ENCODE peak calls at places on chromosomes 3 and 15, in eight cellular contexts. P, Z, V, A, E, O, T and G are unnamed samples. For H3K4me1, the result is how much of the 10 kb centered on the place peaks cover.

GRCh38 chr3:63863150-63864007 is at the start of the genes ATXN7 and THOC7:
- DNase-seq in P (peak), Z (peak), V (peak), A (peak), E (peak), O (peak), T (no peak), G (peak)

GRCh38 chr3:150757364-150757763 is 5.6 kb downstream of the SIAH2 start:
- DNase-seq in P (no peak), Z (no peak), V (no peak), A (no peak), E (no peak), O (no peak), T (no peak), G (no peak)

GRCh38 chr3:38031022-38031994 is 1.9 kb upstream of the PLCD1 start:
- DNase-seq in P (no peak), Z (no peak), V (no peak), A (peak), E (peak), O (no peak), T (no peak), G (peak)

GRCh38 chr15:44296625-44297524 is 8.4 kb downstream of the GOLM2 start:
- DNase-seq in P (peak), Z (no peak), V (no peak), A (peak), E (no peak), O (no peak), T (no peak), G (peak)

GRCh38 chr3:197368330-197368729 is 69.9 kb upstream of the DLG1 start:
- DNase-seq in P (peak), Z (no peak), V (no peak), A (peak), E (no peak), O (no peak), T (no peak), G (no peak)

GRCh38 chr15:69154684-69155083 is 5.8 kb upstream of the GLCE start:
- DNase-seq in P (no peak), Z (no peak), V (no peak), A (peak), E (no peak), O (no peak), T (no peak), G (no peak)

GRCh38 chr3:184228376-184229137 is 828 bp upstream of the VWA5B2 start:
- DNase-seq in P (no peak), Z (no peak), V (no peak), A (no peak), E (no peak), O (no peak), T (no peak), G (no peak)

GRCh38 chr3:73563896-73564582 is 60.7 kb downstream of the PDZRN3 start:
- DNase-seq in P (no peak), Z (no peak), V (no peak), A (peak), E (no peak), O (no peak), T (no peak), G (no peak)

GRCh38 chr3:113867506-113867905 is 28.9 kb downstream of the GRAMD1C start:
- DNase-seq in P (no peak), Z (no peak), V (no peak), A (peak), E (no peak), O (no peak), T (no peak), G (no peak)

GRCh38 chr3:61645148-61645547 is 83.8 kb downstream of the PTPRG start:
- DNase-seq in P (no peak), Z (no peak), V (no peak), A (peak), E (no peak), O (peak), T (no peak), G (no peak)

DNA sequence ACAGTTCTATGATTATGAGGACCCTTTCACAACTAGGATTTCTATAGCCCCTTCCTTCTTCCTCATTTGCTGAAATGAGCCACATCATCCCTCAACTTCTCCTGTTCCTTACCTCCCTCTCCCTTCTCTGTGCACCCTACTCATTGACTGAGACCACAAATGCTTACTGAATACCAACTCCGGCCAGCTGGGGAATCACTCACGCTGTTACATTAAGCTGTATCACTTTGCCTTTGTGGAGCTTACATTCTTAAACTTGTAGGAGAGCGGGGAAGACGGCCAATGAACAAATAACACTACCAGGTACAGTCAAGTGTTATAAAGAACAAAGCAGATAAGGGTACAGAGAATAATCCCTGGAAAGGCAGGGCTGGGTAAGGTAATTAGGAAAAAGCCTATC is 5.7 kb downstream of the SUCLG2 start:
- DNase-seq in P (no peak), Z (no peak), V (no peak), A (peak), E (no peak), O (no peak), T (no peak), G (no peak)
- H3K4me1 ChIP-seq in P (under half), Z (under half), V (half or more), A (under half), E (under half), O (half or more), T (under half), G (under half)

GRCh38 chr3:177193706-177194268 is 3.5 kb downstream of the TBL1XR1 start:
- DNase-seq in P (no peak), Z (no peak), V (no peak), A (no peak), E (no peak), O (no peak), T (no peak), G (no peak)

GRCh38 chr3:177191108-177191779 is 6.0 kb downstream of the TBL1XR1 start:
- DNase-seq in P (no peak), Z (no peak), V (no peak), A (no peak), E (no peak), O (no peak), T (no peak), G (no peak)

GRCh38 chr3:177194319-177194718 is 3.0 kb downstream of the TBL1XR1 start:
- DNase-seq in P (no peak), Z (no peak), V (no peak), A (no peak), E (no peak), O (no peak), T (no peak), G (no peak)

GRCh38 chr3:177186306-177186705 is 11.0 kb downstream of the TBL1XR1 start:
- DNase-seq in P (no peak), Z (no peak), V (no peak), A (no peak), E (no peak), O (no peak), T (no peak), G (no peak)

GRCh38 chr3:177190701-177191100 is 6.6 kb downstream of the TBL1XR1 start:
- DNase-seq in P (no peak), Z (no peak), V (no peak), A (peak), E (no peak), O (no peak), T (no peak), G (no peak)
- H3K4me1 ChIP-seq in P (under half), Z (under half), V (half or more), A (under half), E (under half), O (under half), T (under half), G (under half)

DNA sequence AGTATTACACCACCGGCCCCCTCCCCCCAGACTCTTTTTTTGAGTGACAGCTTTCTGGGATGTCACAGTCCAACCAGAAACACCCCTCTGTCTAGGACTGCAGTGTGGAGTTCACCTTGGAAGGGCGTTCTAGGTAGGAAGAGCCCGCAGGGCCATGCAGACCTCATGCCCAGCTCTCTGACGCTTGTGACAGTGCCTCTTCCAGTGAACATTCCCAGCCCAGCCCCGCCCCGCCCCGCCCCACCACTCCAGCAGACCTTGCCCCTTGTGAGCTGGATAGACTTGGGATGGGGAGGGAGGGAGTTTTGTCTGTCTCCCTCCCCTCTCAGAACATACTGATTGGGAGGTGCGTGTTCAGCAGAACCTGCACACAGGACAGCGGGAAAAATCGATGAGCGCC is 63.6 kb downstream of the AAGAB start:
- DNase-seq in P (no peak), Z (no peak), V (no peak), A (no peak), E (no peak), O (no peak), T (no peak), G (no peak)
- H3K4me1 ChIP-seq in P (under half), Z (under half), V (half or more), A (under half), E (under half), O (under half), T (under half), G (half or more)

DNA sequence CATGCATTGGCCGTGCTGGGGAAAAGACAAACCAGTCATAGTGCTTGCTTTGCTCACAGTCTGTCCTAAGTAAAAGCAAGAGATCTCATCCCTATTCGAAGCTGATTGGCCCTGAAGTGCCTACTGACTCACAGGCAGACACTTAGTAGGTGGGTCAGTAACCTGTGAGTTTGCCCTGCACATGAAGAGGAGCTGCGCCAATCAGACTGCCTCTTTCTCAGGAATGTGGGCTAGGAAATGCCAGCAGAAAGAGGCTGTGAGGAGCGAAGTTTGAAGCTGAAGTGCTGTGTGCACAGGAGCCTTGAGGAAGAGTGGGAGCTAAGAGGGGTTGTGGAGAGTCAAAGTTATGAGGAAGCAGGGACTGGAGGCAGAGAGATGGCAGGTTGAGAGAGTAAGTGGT is 126.8 kb downstream of the IL20RB start:
- DNase-seq in P (peak), Z (no peak), V (no peak), A (no peak), E (no peak), O (no peak), T (no peak), G (no peak)
- H3K4me1 ChIP-seq in P (under half), Z (under half), V (under half), A (under half), E (under half), O (under half), T (under half), G (under half)

GRCh38 chr3:45644063-45644462 is 45.1 kb upstream of the SACM1L start:
- DNase-seq in P (no peak), Z (no peak), V (no peak), A (peak), E (no peak), O (no peak), T (no peak), G (no peak)
- H3K4me1 ChIP-seq in P (under half), Z (under half), V (half or more), A (half or more), E (under half), O (under half), T (under half), G (under half)

DNA sequence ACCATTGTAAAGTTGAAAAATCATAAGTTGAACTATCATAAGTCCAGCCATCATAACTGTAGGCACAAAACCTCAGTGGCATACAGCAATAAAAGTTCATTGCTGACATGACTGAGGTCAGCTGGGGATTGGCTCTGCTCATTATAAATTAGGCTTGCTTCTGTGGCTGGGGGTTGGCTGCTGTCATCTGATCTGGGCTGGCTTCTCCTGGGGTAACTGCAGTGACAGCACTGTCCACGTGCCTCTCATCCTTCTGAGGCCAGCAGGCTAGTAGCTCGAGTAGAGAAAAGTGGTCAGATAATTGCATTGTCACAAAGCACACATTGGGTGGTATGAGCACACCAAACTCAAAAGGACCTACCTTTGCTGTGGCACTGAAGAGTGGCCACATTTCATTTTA is 31.3 kb downstream of the CMTM7 start:
- DNase-seq in P (no peak), Z (no peak), V (no peak), A (no peak), E (no peak), O (no peak), T (no peak), G (no peak)
- H3K4me1 ChIP-seq in P (under half), Z (under half), V (under half), A (under half), E (under half), O (under half), T (under half), G (under half)

GRCh38 chr3:125048282-125048681 is 7.5 kb downstream of the HEG1 start:
- DNase-seq in P (no peak), Z (no peak), V (no peak), A (no peak), E (no peak), O (no peak), T (no peak), G (no peak)

GRCh38 chr3:125045194-125045593 is 10.6 kb downstream of the HEG1 start:
- DNase-seq in P (no peak), Z (no peak), V (no peak), A (no peak), E (no peak), O (no peak), T (no peak), G (no peak)

GRCh38 chr3:125043599-125044151 is 12.1 kb downstream of the HEG1 start:
- DNase-seq in P (no peak), Z (no peak), V (peak), A (no peak), E (peak), O (no peak), T (no peak), G (peak)

GRCh38 chr3:125042725-125043406 is 12.9 kb downstream of the HEG1 start:
- DNase-seq in P (no peak), Z (no peak), V (peak), A (peak), E (peak), O (no peak), T (no peak), G (no peak)

DNA sequence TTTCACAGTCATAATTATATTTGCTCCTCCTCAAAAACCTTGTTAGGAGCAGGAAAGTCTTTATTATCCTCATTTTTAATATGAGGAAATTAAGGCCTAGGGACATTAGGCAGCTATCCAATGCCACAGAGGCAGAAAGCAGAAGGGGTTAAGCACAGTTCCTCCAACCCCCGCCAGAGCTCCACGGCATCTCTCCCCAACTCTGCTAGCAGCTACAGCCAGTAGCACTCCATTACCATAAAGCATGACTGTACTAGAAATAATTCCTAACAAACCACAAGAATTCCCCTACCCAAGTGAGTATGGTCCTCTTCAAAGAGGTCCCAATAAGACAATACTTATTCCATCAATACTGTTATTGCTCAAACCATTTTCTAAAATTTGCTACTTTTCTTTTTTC is 9.8 kb downstream of the HEG1 start:
- DNase-seq in P (no peak), Z (no peak), V (no peak), A (peak), E (no peak), O (no peak), T (no peak), G (no peak)
- H3K4me1 ChIP-seq in P (under half), Z (under half), V (half or more), A (under half), E (under half), O (under half), T (under half), G (half or more)

GRCh38 chr15:39273805-39274411 is 307.0 kb upstream of the THBS1 start:
- DNase-seq in P (no peak), Z (no peak), V (no peak), A (peak), E (no peak), O (peak), T (no peak), G (no peak)

GRCh38 chr15:39275066-39275465 is 305.8 kb upstream of the THBS1 start:
- DNase-seq in P (no peak), Z (no peak), V (no peak), A (no peak), E (no peak), O (no peak), T (no peak), G (no peak)

GRCh38 chr15:39270221-39270835 is 310.6 kb upstream of the THBS1 start:
- DNase-seq in P (no peak), Z (no peak), V (no peak), A (no peak), E (no peak), O (no peak), T (no peak), G (no peak)

GRCh38 chr15:39270976-39271375 is 309.9 kb upstream of the THBS1 start:
- DNase-seq in P (no peak), Z (no peak), V (no peak), A (peak), E (no peak), O (no peak), T (no peak), G (no peak)

DNA sequence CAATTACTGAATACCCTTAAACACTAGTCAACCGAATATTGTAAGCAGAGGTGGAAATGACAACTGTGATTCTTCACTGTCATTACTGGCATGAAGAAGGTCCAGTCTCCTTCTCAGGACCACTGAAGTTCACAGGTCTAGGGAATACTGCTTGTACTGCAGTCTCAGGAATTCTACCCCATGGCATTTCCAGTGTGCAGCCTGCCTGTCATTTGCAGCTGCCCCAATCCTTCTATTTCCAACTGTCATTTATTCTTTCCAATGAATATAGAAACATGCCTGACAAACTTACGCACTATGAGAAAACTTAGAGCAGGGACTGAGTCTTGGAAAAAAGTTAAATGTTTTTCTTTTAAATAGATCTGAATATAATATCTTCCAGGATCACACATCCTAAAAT is 308.0 kb upstream of the THBS1 start:
- DNase-seq in P (no peak), Z (no peak), V (no peak), A (no peak), E (no peak), O (no peak), T (no peak), G (no peak)
- H3K4me1 ChIP-seq in P (under half), Z (under half), V (under half), A (under half), E (under half), O (half or more), T (under half), G (under half)